ENCODE peak calls at places on chromosome 14, in seven cellular contexts. H, K, V, W, S, E and P are unnamed samples.

GRCh38 chr14:28902930-28903329 is 136.3 kb downstream of the FOXG1 start:
- DNase-seq in H (no peak), K (no peak), V (no peak), W (no peak), S (no peak), E (no peak), P (no peak)

GRCh38 chr14:63388766-63389431 is 70.2 kb upstream of the GPHB5 start:
- DNase-seq in H (peak; percentile 43), K (peak; percentile 19), V (peak; percentile 76), W (peak; percentile 5), S (peak; percentile 30), E (peak; percentile 68), P (peak; percentile 25)

GRCh38 chr14:83172363-83172762 is 1638.7 kb upstream of the SEL1L start:
- DNase-seq in H (no peak), K (no peak), V (no peak), W (no peak), S (no peak), E (no peak), P (no peak)

GRCh38 chr14:21057803-21058675 is at the start of gene RNASE8:
- DNase-seq in H (no peak), K (no peak), V (no peak), W (no peak), S (no peak), E (no peak), P (no peak)

GRCh38 chr14:81436296-81437138 is 36.4 kb upstream of the STON2 start:
- DNase-seq in H (peak; percentile 84), K (peak; percentile 84), V (peak; percentile 84), W (peak; percentile 2), S (no peak), E (peak; percentile 94), P (peak; percentile 54)

GRCh38 chr14:68784298-68784910 is 8.5 kb downstream of the ZFP36L1 start:
- DNase-seq in H (no peak), K (no peak), V (no peak), W (peak; percentile 23), S (no peak), E (no peak), P (no peak)

GRCh38 chr14:24083462-24083861 is 10.6 kb upstream of the PCK2 start:
- DNase-seq in H (no peak), K (no peak), V (no peak), W (no peak), S (no peak), E (no peak), P (no peak)

GRCh38 chr14:76870146-76870545 is 43.9 kb downstream of the LRRC74A start:
- DNase-seq in H (no peak), K (peak; percentile 11), V (peak; percentile 44), W (no peak), S (no peak), E (peak; percentile 77), P (no peak)

GRCh38 chr14:102461490-102462317 is 47.9 kb downstream of the ANKRD9 start:
- DNase-seq in H (no peak), K (no peak), V (no peak), W (no peak), S (no peak), E (no peak), P (no peak)

GRCh38 chr14:33916663-33917565 is 34.0 kb downstream of the EGLN3 start:
- DNase-seq in H (no peak), K (no peak), V (no peak), W (no peak), S (no peak), E (peak; percentile 41), P (no peak)

GRCh38 chr14:75279153-75279738 is 618 bp downstream of the FOS start:
- DNase-seq in H (peak; percentile 45), K (peak; percentile 45), V (peak; percentile 38), W (peak; percentile 56), S (no peak), E (peak; percentile 62), P (no peak)